ENCODE peak calls at places on chromosomes 1 and 21, in four cellular contexts. One of them, this sample, is unnamed.

GRCh38 chr1:65360654-65361053 is 51.3 kb downstream of the DNAJC6 start:
- DNase-seq in activated CD4-positive, alpha-beta T cell treated with anti-CD3 and anti-CD28 coated beads for 4 hours: no peak
- DNase-seq in GM06990: no peak
- DNase-seq in skeletal muscle cell: no peak
- DNase-seq in this sample: no peak

GRCh38 chr1:150221552-150221951 is 14.4 kb downstream of the ANP32E start:
- DNase-seq in activated CD4-positive, alpha-beta T cell treated with anti-CD3 and anti-CD28 coated beads for 4 hours: no peak
- DNase-seq in GM06990: no peak
- DNase-seq in skeletal muscle cell: no peak
- DNase-seq in this sample: no peak

GRCh38 chr1:43796111-43796581 is 88.8 kb downstream of the ST3GAL3 start:
- DNase-seq in activated CD4-positive, alpha-beta T cell treated with anti-CD3 and anti-CD28 coated beads for 4 hours: no peak
- DNase-seq in GM06990: no peak
- DNase-seq in skeletal muscle cell: peak; percentile 24
- DNase-seq in this sample: no peak

GRCh38 chr1:114610546-114611245 is 29.3 kb upstream of the BCAS2 start:
- DNase-seq in activated CD4-positive, alpha-beta T cell treated with anti-CD3 and anti-CD28 coated beads for 4 hours: no peak
- DNase-seq in GM06990: no peak
- DNase-seq in skeletal muscle cell: peak; percentile 30
- DNase-seq in this sample: no peak

GRCh38 chr1:12166834-12167492 is at the start of gene TNFRSF1B:
- DNase-seq in activated CD4-positive, alpha-beta T cell treated with anti-CD3 and anti-CD28 coated beads for 4 hours: peak; percentile 69
- DNase-seq in GM06990: peak; percentile 83
- DNase-seq in skeletal muscle cell: no peak
- DNase-seq in this sample: peak; percentile 85

GRCh38 chr21:44686843-44687561 is 5.0 kb upstream of the KRTAP12-1 start:
- DNase-seq in activated CD4-positive, alpha-beta T cell treated with anti-CD3 and anti-CD28 coated beads for 4 hours: no peak
- DNase-seq in GM06990: no peak
- DNase-seq in skeletal muscle cell: no peak
- DNase-seq in this sample: no peak

GRCh38 chr1:64183985-64184440 is 19.4 kb upstream of the UBE2U start:
- DNase-seq in activated CD4-positive, alpha-beta T cell treated with anti-CD3 and anti-CD28 coated beads for 4 hours: no peak
- DNase-seq in GM06990: no peak
- DNase-seq in skeletal muscle cell: peak; percentile 96
- DNase-seq in this sample: no peak

GRCh38 chr21:44765231-44766013 is 36.2 kb downstream of the UBE2G2 start:
- DNase-seq in activated CD4-positive, alpha-beta T cell treated with anti-CD3 and anti-CD28 coated beads for 4 hours: no peak
- DNase-seq in GM06990: no peak
- DNase-seq in skeletal muscle cell: no peak
- DNase-seq in this sample: no peak

GRCh38 chr1:143611159-143611558 is 360.6 kb downstream of the FAM72C start:
- DNase-seq in activated CD4-positive, alpha-beta T cell treated with anti-CD3 and anti-CD28 coated beads for 4 hours: no peak
- DNase-seq in GM06990: no peak
- DNase-seq in skeletal muscle cell: no peak
- DNase-seq in this sample: no peak

GRCh38 chr21:44294391-44295162 is 5.3 kb upstream of the PFKL start:
- DNase-seq in activated CD4-positive, alpha-beta T cell treated with anti-CD3 and anti-CD28 coated beads for 4 hours: no peak
- DNase-seq in GM06990: no peak
- DNase-seq in skeletal muscle cell: no peak
- DNase-seq in this sample: no peak

GRCh38 chr1:80989455-80989854 is 811.3 kb upstream of the ADGRL2 start:
- DNase-seq in activated CD4-positive, alpha-beta T cell treated with anti-CD3 and anti-CD28 coated beads for 4 hours: no peak
- DNase-seq in GM06990: no peak
- DNase-seq in skeletal muscle cell: no peak
- DNase-seq in this sample: no peak

GRCh38 chr1:17108786-17109185 is 10.5 kb downstream of the PADI2 start:
- DNase-seq in activated CD4-positive, alpha-beta T cell treated with anti-CD3 and anti-CD28 coated beads for 4 hours: no peak
- DNase-seq in GM06990: no peak
- DNase-seq in skeletal muscle cell: no peak
- DNase-seq in this sample: no peak

GRCh38 chr1:180136311-180136967 is 18.2 kb upstream of the QSOX1 start:
- DNase-seq in activated CD4-positive, alpha-beta T cell treated with anti-CD3 and anti-CD28 coated beads for 4 hours: no peak
- DNase-seq in GM06990: no peak
- DNase-seq in skeletal muscle cell: no peak
- DNase-seq in this sample: no peak

GRCh38 chr1:235102993-235103411 is 25.6 kb downstream of the TOMM20 start:
- DNase-seq in activated CD4-positive, alpha-beta T cell treated with anti-CD3 and anti-CD28 coated beads for 4 hours: no peak
- DNase-seq in GM06990: no peak
- DNase-seq in skeletal muscle cell: no peak
- DNase-seq in this sample: no peak

GRCh38 chr1:145999321-146000024 is 3.1 kb upstream of the TXNIP start:
- DNase-seq in activated CD4-positive, alpha-beta T cell treated with anti-CD3 and anti-CD28 coated beads for 4 hours: no peak
- DNase-seq in GM06990: no peak
- DNase-seq in skeletal muscle cell: no peak
- DNase-seq in this sample: no peak

GRCh38 chr1:202579806-202580205 is 130.4 kb downstream of the SYT2 start:
- DNase-seq in activated CD4-positive, alpha-beta T cell treated with anti-CD3 and anti-CD28 coated beads for 4 hours: no peak
- DNase-seq in GM06990: no peak
- DNase-seq in skeletal muscle cell: peak; percentile 85
- DNase-seq in this sample: no peak

GRCh38 chr1:27074175-27074780 is 61.6 kb upstream of the TENT5B start:
- DNase-seq in activated CD4-positive, alpha-beta T cell treated with anti-CD3 and anti-CD28 coated beads for 4 hours: no peak
- DNase-seq in GM06990: no peak
- DNase-seq in skeletal muscle cell: no peak
- DNase-seq in this sample: no peak

GRCh38 chr1:52119291-52119690 is 22.6 kb upstream of the ZFYVE9 start:
- DNase-seq in activated CD4-positive, alpha-beta T cell treated with anti-CD3 and anti-CD28 coated beads for 4 hours: no peak
- DNase-seq in GM06990: no peak
- DNase-seq in skeletal muscle cell: no peak
- DNase-seq in this sample: no peak

GRCh38 chr1:209414803-209415329 is 168.6 kb upstream of the CAMK1G start:
- DNase-seq in activated CD4-positive, alpha-beta T cell treated with anti-CD3 and anti-CD28 coated beads for 4 hours: no peak
- DNase-seq in GM06990: no peak
- DNase-seq in skeletal muscle cell: no peak
- DNase-seq in this sample: no peak

GRCh38 chr1:241557551-241558193 is 25.5 kb downstream of the KMO start:
- DNase-seq in activated CD4-positive, alpha-beta T cell treated with anti-CD3 and anti-CD28 coated beads for 4 hours: no peak
- DNase-seq in GM06990: no peak
- DNase-seq in skeletal muscle cell: no peak
- DNase-seq in this sample: no peak

GRCh38 chr1:230819976-230820375 is 48.3 kb downstream of the C1orf198 start:
- DNase-seq in activated CD4-positive, alpha-beta T cell treated with anti-CD3 and anti-CD28 coated beads for 4 hours: no peak
- DNase-seq in GM06990: no peak
- DNase-seq in skeletal muscle cell: no peak
- DNase-seq in this sample: no peak

GRCh38 chr1:100449477-100449876 is 88.5 kb upstream of the GPR88 start:
- DNase-seq in activated CD4-positive, alpha-beta T cell treated with anti-CD3 and anti-CD28 coated beads for 4 hours: no peak
- DNase-seq in GM06990: peak; percentile 34
- DNase-seq in skeletal muscle cell: no peak
- DNase-seq in this sample: no peak

GRCh38 chr1:183877321-183877720 is 72.4 kb downstream of the RGL1 start:
- DNase-seq in activated CD4-positive, alpha-beta T cell treated with anti-CD3 and anti-CD28 coated beads for 4 hours: no peak
- DNase-seq in GM06990: no peak
- DNase-seq in skeletal muscle cell: no peak
- DNase-seq in this sample: peak; percentile 62

GRCh38 chr1:30405081-30405480 is 318.3 kb downstream of the MATN1 start:
- DNase-seq in activated CD4-positive, alpha-beta T cell treated with anti-CD3 and anti-CD28 coated beads for 4 hours: no peak
- DNase-seq in GM06990: no peak
- DNase-seq in skeletal muscle cell: no peak
- DNase-seq in this sample: no peak

GRCh38 chr1:236039736-236040670 is 24.9 kb downstream of the NID1 start:
- DNase-seq in activated CD4-positive, alpha-beta T cell treated with anti-CD3 and anti-CD28 coated beads for 4 hours: no peak
- DNase-seq in GM06990: no peak
- DNase-seq in skeletal muscle cell: peak; percentile 68
- DNase-seq in this sample: peak; percentile 53

GRCh38 chr1:180680558-180681144 is 48.8 kb downstream of the XPR1 start:
- DNase-seq in activated CD4-positive, alpha-beta T cell treated with anti-CD3 and anti-CD28 coated beads for 4 hours: no peak
- DNase-seq in GM06990: no peak
- DNase-seq in skeletal muscle cell: peak; percentile 43
- DNase-seq in this sample: no peak

GRCh38 chr1:234541281-234541975 is 62.4 kb upstream of the TARBP1 start:
- DNase-seq in activated CD4-positive, alpha-beta T cell treated with anti-CD3 and anti-CD28 coated beads for 4 hours: no peak
- DNase-seq in GM06990: no peak
- DNase-seq in skeletal muscle cell: no peak
- DNase-seq in this sample: no peak

GRCh38 chr1:87140831-87141540 is 187.7 kb upstream of the LMO4 start:
- DNase-seq in activated CD4-positive, alpha-beta T cell treated with anti-CD3 and anti-CD28 coated beads for 4 hours: no peak
- DNase-seq in GM06990: no peak
- DNase-seq in skeletal muscle cell: peak; percentile 25
- DNase-seq in this sample: no peak

GRCh38 chr1:16012590-16013219 is 5.1 kb downstream of the HSPB7 start:
- DNase-seq in activated CD4-positive, alpha-beta T cell treated with anti-CD3 and anti-CD28 coated beads for 4 hours: peak; percentile 20
- DNase-seq in GM06990: peak; percentile 71
- DNase-seq in skeletal muscle cell: no peak
- DNase-seq in this sample: peak; percentile 81

GRCh38 chr1:218666263-218666662 is 321.1 kb downstream of the TGFB2 start:
- DNase-seq in activated CD4-positive, alpha-beta T cell treated with anti-CD3 and anti-CD28 coated beads for 4 hours: no peak
- DNase-seq in GM06990: no peak
- DNase-seq in skeletal muscle cell: no peak
- DNase-seq in this sample: no peak

GRCh38 chr1:180157576-180158057 is 2.9 kb downstream of the QSOX1 start:
- DNase-seq in activated CD4-positive, alpha-beta T cell treated with anti-CD3 and anti-CD28 coated beads for 4 hours: no peak
- DNase-seq in GM06990: no peak
- DNase-seq in skeletal muscle cell: no peak
- DNase-seq in this sample: no peak

GRCh38 chr21:18460979-18461378 is 57.4 kb upstream of the TMPRSS15 start:
- DNase-seq in activated CD4-positive, alpha-beta T cell treated with anti-CD3 and anti-CD28 coated beads for 4 hours: no peak
- DNase-seq in GM06990: no peak
- DNase-seq in skeletal muscle cell: no peak
- DNase-seq in this sample: no peak

GRCh38 chr1:180247061-180247460 is 17.0 kb downstream of the LHX4 start:
- DNase-seq in activated CD4-positive, alpha-beta T cell treated with anti-CD3 and anti-CD28 coated beads for 4 hours: no peak
- DNase-seq in GM06990: no peak
- DNase-seq in skeletal muscle cell: no peak
- DNase-seq in this sample: peak; percentile 15

GRCh38 chr1:19735419-19736127 is 64.1 kb downstream of the TMCO4 start:
- DNase-seq in activated CD4-positive, alpha-beta T cell treated with anti-CD3 and anti-CD28 coated beads for 4 hours: no peak
- DNase-seq in GM06990: no peak
- DNase-seq in skeletal muscle cell: peak; percentile 97
- DNase-seq in this sample: no peak

GRCh38 chr1:16719571-16720402 is 20.5 kb upstream of the RNU1-4 start:
- DNase-seq in activated CD4-positive, alpha-beta T cell treated with anti-CD3 and anti-CD28 coated beads for 4 hours: no peak
- DNase-seq in GM06990: no peak
- DNase-seq in skeletal muscle cell: no peak
- DNase-seq in this sample: no peak

GRCh38 chr1:91161166-91161565 is 139.3 kb upstream of the ZNF644 start:
- DNase-seq in activated CD4-positive, alpha-beta T cell treated with anti-CD3 and anti-CD28 coated beads for 4 hours: no peak
- DNase-seq in GM06990: no peak
- DNase-seq in skeletal muscle cell: no peak
- DNase-seq in this sample: no peak

GRCh38 chr1:212608956-212609700 is 567 bp downstream of the ATF3 start:
- DNase-seq in activated CD4-positive, alpha-beta T cell treated with anti-CD3 and anti-CD28 coated beads for 4 hours: peak; percentile 52
- DNase-seq in GM06990: peak; percentile 73
- DNase-seq in skeletal muscle cell: no peak
- DNase-seq in this sample: peak; percentile 74